ENCODE peak calls at places on chromosomes 5 and 9, in nine cellular contexts. Y, G, H, D, X, Z, P, A and W are unnamed samples.

GRCh38 chr5:68159251-68159951 is 56.2 kb upstream of the PIK3R1 start:
- DNase-seq in Y (no peak), G (no peak), H (no peak), D (no peak), X (no peak), Z (no peak), P (no peak), A (no peak), W (no peak)

GRCh38 chr5:172444626-172445365 is 9.5 kb downstream of the SH3PXD2B start:
- DNase-seq in Y (no peak), G (no peak), H (no peak), D (no peak), X (no peak), Z (no peak), P (no peak), A (no peak), W (no peak)

GRCh38 chr5:31939151-31939550 is 235.0 kb downstream of the GOLPH3 start:
- DNase-seq in Y (no peak), G (no peak), H (no peak), D (no peak), X (no peak), Z (no peak), P (no peak), A (no peak), W (no peak)

GRCh38 chr9:91771027-91771426 is 179.0 kb downstream of the ROR2 start:
- DNase-seq in Y (no peak), G (no peak), H (no peak), D (no peak), X (peak), Z (peak), P (no peak), A (peak), W (peak)

GRCh38 chr5:105978011-105978410 is 1692.7 kb downstream of the EFNA5 start:
- DNase-seq in Y (no peak), G (no peak), H (no peak), D (no peak), X (no peak), Z (no peak), P (no peak), A (no peak), W (no peak)

GRCh38 chr9:132948482-132949050 is 4.2 kb upstream of the TSC1 start:
- DNase-seq in Y (no peak), G (no peak), H (no peak), D (no peak), X (peak), Z (no peak), P (no peak), A (peak), W (no peak)

GRCh38 chr9:89891221-89892052 is 286.6 kb downstream of the GADD45G start:
- DNase-seq in Y (no peak), G (no peak), H (no peak), D (no peak), X (peak), Z (no peak), P (no peak), A (no peak), W (no peak)

GRCh38 chr5:122129332-122129731 is at the start of gene ZNF474:
- DNase-seq in Y (no peak), G (no peak), H (no peak), D (no peak), X (peak), Z (peak), P (no peak), A (no peak), W (no peak)

GRCh38 chr9:117414906-117415583 is at the start of gene ASTN2:
- DNase-seq in Y (no peak), G (peak), H (no peak), D (no peak), X (peak), Z (peak), P (no peak), A (peak), W (no peak)

GRCh38 chr5:97745817-97746216 is 562.8 kb upstream of the RIOK2 start:
- DNase-seq in Y (no peak), G (no peak), H (no peak), D (no peak), X (no peak), Z (no peak), P (no peak), A (no peak), W (no peak)

GRCh38 chr5:43039468-43040286 is 442 bp downstream of the ANXA2R start:
- DNase-seq in Y (peak), G (no peak), H (no peak), D (peak), X (peak), Z (peak), P (peak), A (peak), W (peak)

GRCh38 chr5:96117863-96118651 is 156.4 kb upstream of the ELL2 start:
- DNase-seq in Y (no peak), G (no peak), H (no peak), D (no peak), X (no peak), Z (peak), P (no peak), A (no peak), W (no peak)

GRCh38 chr5:78496373-78496772 is 136.0 kb downstream of the SCAMP1 start:
- DNase-seq in Y (no peak), G (no peak), H (no peak), D (no peak), X (no peak), Z (no peak), P (no peak), A (no peak), W (peak)

GRCh38 chr5:114325552-114325951 is 36.3 kb upstream of the KCNN2 start:
- DNase-seq in Y (no peak), G (no peak), H (no peak), D (no peak), X (no peak), Z (no peak), P (no peak), A (no peak), W (no peak)

GRCh38 chr5:115389074-115389798 is 92.8 kb upstream of the CCDC112 start:
- DNase-seq in Y (no peak), G (no peak), H (no peak), D (no peak), X (no peak), Z (peak), P (no peak), A (no peak), W (no peak)

GRCh38 chr5:100789641-100790160 is 113.4 kb downstream of the ST8SIA4 start:
- DNase-seq in Y (no peak), G (no peak), H (no peak), D (no peak), X (no peak), Z (no peak), P (no peak), A (no peak), W (no peak)